ENCODE peak calls at places on chromosome 2, in five cellular contexts. One of them, this sample, is unnamed.

GRCh38 chr2:158204741-158205165 is 103.1 kb downstream of the UPP2 start:
- DNase-seq in endothelial cell: no peak
- DNase-seq in HS-5: no peak
- DNase-seq in naive B cell: no peak
- DNase-seq in hippocampal formation: no peak
- DNase-seq in this sample: no peak

GRCh38 chr2:5368263-5368662 is 323.9 kb upstream of the SOX11 start:
- DNase-seq in hippocampal formation: no peak
- DNase-seq in endothelial cell: no peak
- DNase-seq in naive B cell: no peak
- DNase-seq in HS-5: no peak
- DNase-seq in this sample: no peak

GRCh38 chr2:74659462-74659861 is 5.4 kb downstream of the SEMA4F start:
- DNase-seq in HS-5: no peak
- DNase-seq in hippocampal formation: no peak
- DNase-seq in naive B cell: no peak
- DNase-seq in endothelial cell: no peak
- DNase-seq in this sample: no peak

GRCh38 chr2:73009177-73009839 is 62.2 kb downstream of the SFXN5 start:
- DNase-seq in hippocampal formation: no peak
- DNase-seq in endothelial cell: no peak
- DNase-seq in HS-5: no peak
- DNase-seq in naive B cell: no peak
- DNase-seq in this sample: no peak

GRCh38 chr2:66601624-66602023 is 166.7 kb downstream of the MEIS1 start:
- DNase-seq in endothelial cell: no peak
- DNase-seq in naive B cell: no peak
- DNase-seq in HS-5: no peak
- DNase-seq in hippocampal formation: no peak
- DNase-seq in this sample: no peak

GRCh38 chr2:238920053-238920452 is 72.2 kb downstream of the TWIST2 start:
- DNase-seq in hippocampal formation: no peak
- DNase-seq in endothelial cell: no peak
- DNase-seq in naive B cell: no peak
- DNase-seq in HS-5: no peak
- DNase-seq in this sample: no peak

GRCh38 chr2:51717318-51717717 is 685.4 kb upstream of the NRXN1 start:
- DNase-seq in HS-5: peak
- DNase-seq in naive B cell: no peak
- DNase-seq in hippocampal formation: no peak
- DNase-seq in endothelial cell: no peak
- DNase-seq in this sample: no peak

GRCh38 chr2:192053921-192054320 is 140.8 kb downstream of the TMEFF2 start:
- DNase-seq in hippocampal formation: no peak
- DNase-seq in HS-5: no peak
- DNase-seq in naive B cell: no peak
- DNase-seq in endothelial cell: no peak
- DNase-seq in this sample: no peak

GRCh38 chr2:80852808-80853139 is 548.2 kb upstream of the LRRTM1 start:
- DNase-seq in naive B cell: no peak
- DNase-seq in HS-5: no peak
- DNase-seq in hippocampal formation: no peak
- DNase-seq in endothelial cell: no peak
- DNase-seq in this sample: no peak

GRCh38 chr2:29097569-29097968 is 17.6 kb upstream of the CLIP4 start:
- DNase-seq in hippocampal formation: no peak
- DNase-seq in naive B cell: no peak
- DNase-seq in HS-5: no peak
- DNase-seq in endothelial cell: no peak
- DNase-seq in this sample: peak